ENCODE peak calls at places on chromosomes 12 and 14, in nine cellular contexts. Q is adrenal gland, K is ELR, A is HEK293T, V is cardiac muscle cell, C is Ammon's horn, J is GF-D8, B is substantia nigra, H is AG08395. N is an unnamed sample.

GRCh38 chr12:116299548-116300150 is 22.2 kb upstream of the MED13L start:
- DNase-seq in Q (no peak), K (no peak), A (no peak), V (peak; percentile 74), C (no peak), J (no peak), B (no peak), H (peak; percentile 9), N (no peak)

GRCh38 chr12:48832321-48833060 is 14.2 kb downstream of the CACNB3 start:
- DNase-seq in Q (no peak), K (no peak), A (no peak), V (no peak), C (no peak), J (no peak), B (no peak), H (no peak), N (no peak)

GRCh38 chr14:81178063-81178462 is 42.7 kb downstream of the GTF2A1 start:
- DNase-seq in Q (no peak), K (no peak), A (no peak), V (no peak), C (no peak), J (no peak), B (no peak), H (no peak), N (no peak)

GRCh38 chr14:78697341-78697740 is 527.2 kb downstream of the NRXN3 start:
- DNase-seq in Q (no peak), K (peak; percentile 41), A (peak; percentile 7), V (peak; percentile 10), C (peak; percentile 7), J (no peak), B (no peak), H (peak; percentile 22), N (no peak)

GRCh38 chr14:64507376-64508156 is 3.0 kb downstream of the ZBTB1 start:
- DNase-seq in Q (no peak), K (peak; percentile 55), A (no peak), V (peak; percentile 17), C (no peak), J (no peak), B (no peak), H (no peak), N (no peak)

GRCh38 chr12:94553130-94553519 is 93.5 kb upstream of the CEP83 start:
- DNase-seq in Q (peak; percentile 57), K (peak; percentile 93), A (no peak), V (peak; percentile 89), C (peak; percentile 83), J (no peak), B (no peak), H (peak; percentile 19), N (peak; percentile 22)

GRCh38 chr14:68977741-68978549 is 1.2 kb downstream of the ACTN1 start:
- DNase-seq in Q (peak; percentile 74), K (peak; percentile 95), A (peak; percentile 37), V (peak; percentile 94), C (peak; percentile 30), J (peak; percentile 48), B (no peak), H (peak; percentile 87), N (no peak)

GRCh38 chr12:29149691-29150382 is 759 bp downstream of the FAR2 start:
- DNase-seq in Q (no peak), K (no peak), A (peak; percentile 19), V (no peak), C (no peak), J (peak; percentile 20), B (no peak), H (no peak), N (no peak)

GRCh38 chr12:67758119-67758873 is 109.8 kb downstream of the DYRK2 start:
- DNase-seq in Q (no peak), K (no peak), A (no peak), V (peak; percentile 27), C (no peak), J (no peak), B (no peak), H (no peak), N (no peak)

GRCh38 chr14:59032821-59033220 is 155.6 kb upstream of the DAAM1 start:
- DNase-seq in Q (no peak), K (no peak), A (no peak), V (no peak), C (no peak), J (no peak), B (no peak), H (no peak), N (no peak)

GRCh38 chr12:26499979-26500640 is 304.7 kb downstream of the SSPN start:
- DNase-seq in Q (no peak), K (no peak), A (no peak), V (peak; percentile 25), C (no peak), J (no peak), B (no peak), H (no peak), N (no peak)

GRCh38 chr12:93788853-93789252 is 111.7 kb downstream of the CRADD start:
- DNase-seq in Q (no peak), K (no peak), A (no peak), V (no peak), C (no peak), J (no peak), B (no peak), H (no peak), N (no peak)

GRCh38 chr14:102809870-102810269 is 32.6 kb downstream of the TRAF3 start:
- DNase-seq in Q (no peak), K (no peak), A (no peak), V (no peak), C (no peak), J (no peak), B (no peak), H (no peak), N (no peak)

GRCh38 chr12:79415754-79416435 is 274.9 kb downstream of the PAWR start:
- DNase-seq in Q (no peak), K (no peak), A (no peak), V (no peak), C (no peak), J (no peak), B (no peak), H (no peak), N (no peak)

GRCh38 chr14:64878775-64879634 is 702 bp downstream of the SPTB start:
- DNase-seq in Q (no peak), K (no peak), A (peak; percentile 20), V (no peak), C (no peak), J (no peak), B (no peak), H (no peak), N (peak; percentile 72)

GRCh38 chr14:87351007-87351406 is 642.0 kb downstream of the GALC start:
- DNase-seq in Q (no peak), K (no peak), A (no peak), V (no peak), C (no peak), J (no peak), B (no peak), H (no peak), N (no peak)

N was measured in caudate nucleus.